ENCODE peak calls at places on chromosomes 16 and 17, in seven cellular contexts. One of them, this sample, is unnamed.

GRCh38 chr16:81424761-81425160 is 19.8 kb upstream of the CMIP start:
- DNase-seq in GM12891: no peak
- DNase-seq in activated T-cell treated with anti-CD3 and anti-CD28 coated beads, Interleukin-2, amount 50 U/mL, for 72 hours: peak; percentile 42
- DNase-seq in fibroblast of the aortic adventitia: no peak
- DNase-seq in EL: peak; percentile 48
- DNase-seq in HuH-7: no peak
- DNase-seq in stimulated activated CD4-positive, alpha-beta T cell treated with anti-CD3 and anti-CD28 coated beads, Interleukin-1b, Interleukin-23, amount 100 ng/mL, for 48 hours: peak; percentile 35
- DNase-seq in this sample: peak; percentile 36

GRCh38 chr17:50271173-50271750 is 3.0 kb upstream of the TMEM92 start:
- DNase-seq in GM12891: no peak
- DNase-seq in activated T-cell treated with anti-CD3 and anti-CD28 coated beads, Interleukin-2, amount 50 U/mL, for 72 hours: no peak
- DNase-seq in fibroblast of the aortic adventitia: no peak
- DNase-seq in EL: peak; percentile 43
- DNase-seq in HuH-7: no peak
- DNase-seq in stimulated activated CD4-positive, alpha-beta T cell treated with anti-CD3 and anti-CD28 coated beads, Interleukin-1b, Interleukin-23, amount 100 ng/mL, for 48 hours: no peak
- DNase-seq in this sample: no peak

GRCh38 chr17:17809527-17810373 is 27.0 kb downstream of the SREBF1 start:
- DNase-seq in GM12891: no peak
- DNase-seq in activated T-cell treated with anti-CD3 and anti-CD28 coated beads, Interleukin-2, amount 50 U/mL, for 72 hours: no peak
- DNase-seq in fibroblast of the aortic adventitia: peak; percentile 37
- DNase-seq in EL: no peak
- DNase-seq in HuH-7: no peak
- DNase-seq in stimulated activated CD4-positive, alpha-beta T cell treated with anti-CD3 and anti-CD28 coated beads, Interleukin-1b, Interleukin-23, amount 100 ng/mL, for 48 hours: no peak
- DNase-seq in this sample: no peak

GRCh38 chr17:45170976-45171337 is 9.3 kb downstream of the HEXIM2 start:
- DNase-seq in GM12891: no peak
- DNase-seq in activated T-cell treated with anti-CD3 and anti-CD28 coated beads, Interleukin-2, amount 50 U/mL, for 72 hours: no peak
- DNase-seq in fibroblast of the aortic adventitia: peak; percentile 87
- DNase-seq in EL: no peak
- DNase-seq in HuH-7: peak; percentile 36
- DNase-seq in stimulated activated CD4-positive, alpha-beta T cell treated with anti-CD3 and anti-CD28 coated beads, Interleukin-1b, Interleukin-23, amount 100 ng/mL, for 48 hours: no peak
- DNase-seq in this sample: no peak

GRCh38 chr17:38560503-38561318 is 45.0 kb downstream of the SRCIN1 start:
- DNase-seq in GM12891: no peak
- DNase-seq in activated T-cell treated with anti-CD3 and anti-CD28 coated beads, Interleukin-2, amount 50 U/mL, for 72 hours: no peak
- DNase-seq in fibroblast of the aortic adventitia: peak; percentile 51
- DNase-seq in EL: no peak
- DNase-seq in HuH-7: no peak
- DNase-seq in stimulated activated CD4-positive, alpha-beta T cell treated with anti-CD3 and anti-CD28 coated beads, Interleukin-1b, Interleukin-23, amount 100 ng/mL, for 48 hours: no peak
- DNase-seq in this sample: no peak

GRCh38 chr17:40560592-40561293 is 4.5 kb downstream of the CCR7 start:
- DNase-seq in GM12891: no peak
- DNase-seq in activated T-cell treated with anti-CD3 and anti-CD28 coated beads, Interleukin-2, amount 50 U/mL, for 72 hours: peak; percentile 91
- DNase-seq in fibroblast of the aortic adventitia: no peak
- DNase-seq in EL: peak; percentile 37
- DNase-seq in HuH-7: no peak
- DNase-seq in stimulated activated CD4-positive, alpha-beta T cell treated with anti-CD3 and anti-CD28 coated beads, Interleukin-1b, Interleukin-23, amount 100 ng/mL, for 48 hours: peak; percentile 88
- DNase-seq in this sample: peak; percentile 91

GRCh38 chr16:50944431-50944830 is 202.5 kb downstream of the CYLD start:
- DNase-seq in GM12891: no peak
- DNase-seq in activated T-cell treated with anti-CD3 and anti-CD28 coated beads, Interleukin-2, amount 50 U/mL, for 72 hours: no peak
- DNase-seq in fibroblast of the aortic adventitia: no peak
- DNase-seq in EL: no peak
- DNase-seq in HuH-7: no peak
- DNase-seq in stimulated activated CD4-positive, alpha-beta T cell treated with anti-CD3 and anti-CD28 coated beads, Interleukin-1b, Interleukin-23, amount 100 ng/mL, for 48 hours: no peak
- DNase-seq in this sample: no peak

GRCh38 chr17:9907883-9908648 is 3.0 kb upstream of the RCVRN start:
- DNase-seq in GM12891: no peak
- DNase-seq in activated T-cell treated with anti-CD3 and anti-CD28 coated beads, Interleukin-2, amount 50 U/mL, for 72 hours: no peak
- DNase-seq in fibroblast of the aortic adventitia: no peak
- DNase-seq in EL: no peak
- DNase-seq in HuH-7: no peak
- DNase-seq in stimulated activated CD4-positive, alpha-beta T cell treated with anti-CD3 and anti-CD28 coated beads, Interleukin-1b, Interleukin-23, amount 100 ng/mL, for 48 hours: no peak
- DNase-seq in this sample: no peak

GRCh38 chr17:21688293-21688949 is 3.9 kb upstream of the KCNJ18 start:
- DNase-seq in GM12891: no peak
- DNase-seq in activated T-cell treated with anti-CD3 and anti-CD28 coated beads, Interleukin-2, amount 50 U/mL, for 72 hours: no peak
- DNase-seq in fibroblast of the aortic adventitia: no peak
- DNase-seq in EL: no peak
- DNase-seq in HuH-7: no peak
- DNase-seq in stimulated activated CD4-positive, alpha-beta T cell treated with anti-CD3 and anti-CD28 coated beads, Interleukin-1b, Interleukin-23, amount 100 ng/mL, for 48 hours: no peak
- DNase-seq in this sample: no peak

GRCh38 chr16:59385953-59386352 is 651.8 kb upstream of the GOT2 start:
- DNase-seq in GM12891: no peak
- DNase-seq in activated T-cell treated with anti-CD3 and anti-CD28 coated beads, Interleukin-2, amount 50 U/mL, for 72 hours: no peak
- DNase-seq in fibroblast of the aortic adventitia: peak; percentile 2
- DNase-seq in EL: peak; percentile 94
- DNase-seq in HuH-7: no peak
- DNase-seq in stimulated activated CD4-positive, alpha-beta T cell treated with anti-CD3 and anti-CD28 coated beads, Interleukin-1b, Interleukin-23, amount 100 ng/mL, for 48 hours: no peak
- DNase-seq in this sample: no peak

GRCh38 chr16:861446-861845 is 60.9 kb upstream of the GNG13 start:
- DNase-seq in GM12891: no peak
- DNase-seq in activated T-cell treated with anti-CD3 and anti-CD28 coated beads, Interleukin-2, amount 50 U/mL, for 72 hours: no peak
- DNase-seq in fibroblast of the aortic adventitia: no peak
- DNase-seq in EL: no peak
- DNase-seq in HuH-7: no peak
- DNase-seq in stimulated activated CD4-positive, alpha-beta T cell treated with anti-CD3 and anti-CD28 coated beads, Interleukin-1b, Interleukin-23, amount 100 ng/mL, for 48 hours: no peak
- DNase-seq in this sample: no peak

GRCh38 chr16:62254847-62255246 is 218.6 kb upstream of the CDH8 start:
- DNase-seq in GM12891: no peak
- DNase-seq in activated T-cell treated with anti-CD3 and anti-CD28 coated beads, Interleukin-2, amount 50 U/mL, for 72 hours: no peak
- DNase-seq in fibroblast of the aortic adventitia: no peak
- DNase-seq in EL: no peak
- DNase-seq in HuH-7: no peak
- DNase-seq in stimulated activated CD4-positive, alpha-beta T cell treated with anti-CD3 and anti-CD28 coated beads, Interleukin-1b, Interleukin-23, amount 100 ng/mL, for 48 hours: no peak
- DNase-seq in this sample: no peak

GRCh38 chr17:67211742-67212141 is 33.3 kb downstream of the HELZ start:
- DNase-seq in GM12891: no peak
- DNase-seq in activated T-cell treated with anti-CD3 and anti-CD28 coated beads, Interleukin-2, amount 50 U/mL, for 72 hours: no peak
- DNase-seq in fibroblast of the aortic adventitia: peak; percentile 50
- DNase-seq in EL: peak; percentile 42
- DNase-seq in HuH-7: no peak
- DNase-seq in stimulated activated CD4-positive, alpha-beta T cell treated with anti-CD3 and anti-CD28 coated beads, Interleukin-1b, Interleukin-23, amount 100 ng/mL, for 48 hours: no peak
- DNase-seq in this sample: no peak

GRCh38 chr16:9311303-9311954 is 220.0 kb downstream of the HAPSTR1 start:
- DNase-seq in GM12891: no peak
- DNase-seq in activated T-cell treated with anti-CD3 and anti-CD28 coated beads, Interleukin-2, amount 50 U/mL, for 72 hours: no peak
- DNase-seq in fibroblast of the aortic adventitia: no peak
- DNase-seq in EL: no peak
- DNase-seq in HuH-7: no peak
- DNase-seq in stimulated activated CD4-positive, alpha-beta T cell treated with anti-CD3 and anti-CD28 coated beads, Interleukin-1b, Interleukin-23, amount 100 ng/mL, for 48 hours: no peak
- DNase-seq in this sample: no peak

GRCh38 chr17:37743875-37744632 is 805 bp downstream of the HNF1B start:
- DNase-seq in GM12891: no peak
- DNase-seq in activated T-cell treated with anti-CD3 and anti-CD28 coated beads, Interleukin-2, amount 50 U/mL, for 72 hours: peak; percentile 34
- DNase-seq in fibroblast of the aortic adventitia: no peak
- DNase-seq in EL: no peak
- DNase-seq in HuH-7: peak; percentile 69
- DNase-seq in stimulated activated CD4-positive, alpha-beta T cell treated with anti-CD3 and anti-CD28 coated beads, Interleukin-1b, Interleukin-23, amount 100 ng/mL, for 48 hours: no peak
- DNase-seq in this sample: no peak

GRCh38 chr16:702341-702740 is 3.3 kb downstream of the FBXL16 start:
- DNase-seq in GM12891: no peak
- DNase-seq in activated T-cell treated with anti-CD3 and anti-CD28 coated beads, Interleukin-2, amount 50 U/mL, for 72 hours: no peak
- DNase-seq in fibroblast of the aortic adventitia: no peak
- DNase-seq in EL: no peak
- DNase-seq in HuH-7: no peak
- DNase-seq in stimulated activated CD4-positive, alpha-beta T cell treated with anti-CD3 and anti-CD28 coated beads, Interleukin-1b, Interleukin-23, amount 100 ng/mL, for 48 hours: no peak
- DNase-seq in this sample: no peak

GRCh38 chr16:51971184-51971583 is 575.8 kb downstream of the TOX3 start:
- DNase-seq in GM12891: no peak
- DNase-seq in activated T-cell treated with anti-CD3 and anti-CD28 coated beads, Interleukin-2, amount 50 U/mL, for 72 hours: no peak
- DNase-seq in fibroblast of the aortic adventitia: peak; percentile 24
- DNase-seq in EL: peak; percentile 6
- DNase-seq in HuH-7: peak; percentile 5
- DNase-seq in stimulated activated CD4-positive, alpha-beta T cell treated with anti-CD3 and anti-CD28 coated beads, Interleukin-1b, Interleukin-23, amount 100 ng/mL, for 48 hours: no peak
- DNase-seq in this sample: no peak

GRCh38 chr16:51822471-51822870 is 671.4 kb upstream of the SALL1 start:
- DNase-seq in GM12891: no peak
- DNase-seq in activated T-cell treated with anti-CD3 and anti-CD28 coated beads, Interleukin-2, amount 50 U/mL, for 72 hours: no peak
- DNase-seq in fibroblast of the aortic adventitia: no peak
- DNase-seq in EL: no peak
- DNase-seq in HuH-7: no peak
- DNase-seq in stimulated activated CD4-positive, alpha-beta T cell treated with anti-CD3 and anti-CD28 coated beads, Interleukin-1b, Interleukin-23, amount 100 ng/mL, for 48 hours: no peak
- DNase-seq in this sample: no peak

GRCh38 chr17:42431758-42432161 is 8.7 kb upstream of the CAVIN1 start:
- DNase-seq in GM12891: no peak
- DNase-seq in activated T-cell treated with anti-CD3 and anti-CD28 coated beads, Interleukin-2, amount 50 U/mL, for 72 hours: no peak
- DNase-seq in fibroblast of the aortic adventitia: peak; percentile 34
- DNase-seq in EL: no peak
- DNase-seq in HuH-7: no peak
- DNase-seq in stimulated activated CD4-positive, alpha-beta T cell treated with anti-CD3 and anti-CD28 coated beads, Interleukin-1b, Interleukin-23, amount 100 ng/mL, for 48 hours: no peak
- DNase-seq in this sample: no peak

GRCh38 chr17:32486091-32486700 is 597 bp upstream of the CDK5R1 start:
- DNase-seq in GM12891: peak; percentile 76
- DNase-seq in activated T-cell treated with anti-CD3 and anti-CD28 coated beads, Interleukin-2, amount 50 U/mL, for 72 hours: peak; percentile 75
- DNase-seq in fibroblast of the aortic adventitia: peak; percentile 42
- DNase-seq in EL: peak; percentile 80
- DNase-seq in HuH-7: no peak
- DNase-seq in stimulated activated CD4-positive, alpha-beta T cell treated with anti-CD3 and anti-CD28 coated beads, Interleukin-1b, Interleukin-23, amount 100 ng/mL, for 48 hours: peak; percentile 57
- DNase-seq in this sample: peak; percentile 53

GRCh38 chr16:4911831-4912422 is 25.0 kb downstream of the PPL start:
- DNase-seq in GM12891: no peak
- DNase-seq in activated T-cell treated with anti-CD3 and anti-CD28 coated beads, Interleukin-2, amount 50 U/mL, for 72 hours: no peak
- DNase-seq in fibroblast of the aortic adventitia: peak; percentile 75
- DNase-seq in EL: peak; percentile 43
- DNase-seq in HuH-7: peak; percentile 52
- DNase-seq in stimulated activated CD4-positive, alpha-beta T cell treated with anti-CD3 and anti-CD28 coated beads, Interleukin-1b, Interleukin-23, amount 100 ng/mL, for 48 hours: no peak
- DNase-seq in this sample: no peak

This sample was measured in B cell.